ENCODE peak calls at places on chromosomes 3 and 15, in four cellular contexts. I is heart right ventricle, H is psoas muscle, W is tibial artery. T is an unnamed sample.
A peak's percentile ranks its signal among the peaks of the same experiment; 100 is the strongest.

GRCh38 chr15:65076486-65077290 is at the start of gene KBTBD13:
- DNase-seq in I (peak; percentile 53), W (no peak), H (peak; percentile 74), T (peak; percentile 56)

GRCh38 chr3:119891944-119892721 is 110.2 kb downstream of the NR1I2 start:
- DNase-seq in H (no peak), W (no peak), I (peak; percentile 60), T (no peak)

GRCh38 chr3:102510663-102511062 is 75.8 kb downstream of the ZPLD1 start:
- DNase-seq in I (no peak), H (no peak), W (no peak), T (no peak)

GRCh38 chr3:4158329-4158728 is 144.8 kb upstream of the SETMAR start:
- DNase-seq in W (no peak), H (no peak), I (no peak), T (no peak)

GRCh38 chr3:20574746-20575145 is 388.7 kb upstream of the SGO1 start:
- DNase-seq in W (no peak), H (no peak), I (peak; percentile 5), T (no peak)

GRCh38 chr15:31206386-31207174 is 105.1 kb upstream of the TRPM1 start:
- DNase-seq in I (no peak), W (no peak), H (no peak), T (no peak)

GRCh38 chr3:149535395-149535685 is 60.8 kb downstream of the TM4SF4 start:
- DNase-seq in H (no peak), W (no peak), I (no peak), T (no peak)

GRCh38 chr3:107826727-107827126 is 264.1 kb downstream of the CD47 start:
- DNase-seq in I (no peak), H (no peak), W (no peak), T (peak; percentile 25)

GRCh38 chr3:113485161-113485609 is 29.8 kb downstream of the SPICE1 start:
- DNase-seq in I (no peak), W (no peak), H (no peak), T (no peak)

GRCh38 chr3:184085389-184085852 is 11.4 kb upstream of the HTR3E start:
- DNase-seq in H (no peak), W (no peak), I (no peak), T (no peak)

GRCh38 chr15:35505152-35505551 is 40.8 kb downstream of the DPH6 start:
- DNase-seq in H (no peak), I (no peak), W (no peak), T (no peak)

GRCh38 chr15:80501453-80501852 is 97.3 kb downstream of the ARNT2 start:
- DNase-seq in I (no peak), H (no peak), W (no peak), T (no peak)

GRCh38 chr3:103393395-103394186 is 958.8 kb downstream of the ZPLD1 start:
- DNase-seq in W (no peak), I (no peak), H (no peak), T (no peak)

GRCh38 chr3:198079771-198080520 is 119.9 kb downstream of the LMLN start:
- DNase-seq in W (peak; percentile 19), I (no peak), H (no peak), T (no peak)

GRCh38 chr15:81514769-81515168 is 140.8 kb upstream of the TMC3 start:
- DNase-seq in I (no peak), W (no peak), H (no peak), T (no peak)

GRCh38 chr3:107855710-107856109 is 235.1 kb downstream of the CD47 start:
- DNase-seq in I (no peak), W (no peak), H (no peak), T (no peak)

GRCh38 chr15:95440712-95441111 is 889.8 kb upstream of the NR2F2 start:
- DNase-seq in W (no peak), H (no peak), I (peak; percentile 55), T (peak; percentile 45)

GRCh38 chr15:85282504-85283115 is 97.8 kb upstream of the AKAP13 start:
- DNase-seq in I (no peak), H (peak; percentile 61), W (no peak), T (no peak)

GRCh38 chr3:120203016-120203415 is 82.0 kb downstream of the GPR156 start:
- DNase-seq in I (peak; percentile 23), W (peak; percentile 68), H (no peak), T (no peak)

GRCh38 chr3:104411760-104412159 is 954.9 kb upstream of the ALCAM start:
- DNase-seq in H (no peak), I (no peak), W (no peak), T (no peak)

GRCh38 chr15:65936317-65936716 is 67.0 kb downstream of the RAB11A start:
- DNase-seq in W (no peak), I (no peak), H (no peak), T (no peak)

GRCh38 chr3:151925419-151925818 is 52.0 kb downstream of the SUCNR1 start:
- DNase-seq in H (no peak), I (no peak), W (no peak), T (no peak)

GRCh38 chr3:195030791-195031321 is 240.1 kb downstream of the XXYLT1 start:
- DNase-seq in H (no peak), I (no peak), W (no peak), T (no peak)

GRCh38 chr3:172221550-172221949 is 182.2 kb downstream of the FNDC3B start:
- DNase-seq in I (no peak), H (no peak), W (no peak), T (no peak)

GRCh38 chr3:63662500-63662899 is 10.0 kb downstream of the SNTN start:
- DNase-seq in I (no peak), W (no peak), H (no peak), T (no peak)

GRCh38 chr15:50262533-50262932 is 3.0 kb downstream of the HDC start:
- DNase-seq in H (no peak), I (no peak), W (no peak), T (no peak)

GRCh38 chr3:73098026-73098425 is 36.6 kb downstream of the EBLN2 start:
- DNase-seq in H (no peak), I (no peak), W (no peak), T (no peak)

GRCh38 chr3:174355505-174355904 is 503.6 kb upstream of the NAALADL2 start:
- DNase-seq in H (no peak), I (no peak), W (no peak), T (no peak)

GRCh38 chr3:114144909-114145688 is 33.8 kb downstream of the DRD3 start:
- DNase-seq in W (peak; percentile 41), I (no peak), H (no peak), T (no peak)

GRCh38 chr3:166444756-166445155 is 607.5 kb upstream of the BCHE start:
- DNase-seq in I (no peak), H (no peak), W (no peak), T (no peak)

GRCh38 chr3:48503406-48504050 is 446 bp downstream of the SHISA5 start:
- DNase-seq in H (peak; percentile 72), W (peak; percentile 82), I (peak; percentile 49), T (peak; percentile 37)

GRCh38 chr3:120461416-120461815 is 10.6 kb upstream of the FSTL1 start:
- DNase-seq in I (no peak), W (no peak), H (no peak), T (no peak)

GRCh38 chr15:57637836-57638235 is 46.1 kb downstream of the MYZAP start:
- DNase-seq in H (no peak), W (no peak), I (no peak), T (no peak)

GRCh38 chr3:52218953-52219650 is 6.3 kb downstream of the TLR9 start:
- DNase-seq in H (no peak), W (no peak), I (peak; percentile 54), T (peak; percentile 36)
- H3K4me1 ChIP-seq in H (peaks cover 25% of the 10 kb centered on the region), W (peaks cover 10% of the 10 kb centered on the region), I (peaks cover 32% of the 10 kb centered on the region), T (peaks cover 21% of the 10 kb centered on the region)

GRCh38 chr15:74807302-74807701 is 5.3 kb upstream of the LMAN1L start:
- DNase-seq in W (no peak), I (no peak), H (no peak), T (no peak)

GRCh38 chr15:74809242-74809641 is 3.4 kb upstream of the LMAN1L start:
- DNase-seq in H (no peak), W (no peak), I (no peak), T (no peak)

GRCh38 chr15:74808840-74809229 is 3.8 kb upstream of the LMAN1L start:
- DNase-seq in I (no peak), W (no peak), H (no peak), T (no peak)

GRCh38 chr15:74809951-74810350 is 2.7 kb upstream of the LMAN1L start:
- DNase-seq in H (no peak), I (no peak), W (no peak), T (no peak)

DNA sequence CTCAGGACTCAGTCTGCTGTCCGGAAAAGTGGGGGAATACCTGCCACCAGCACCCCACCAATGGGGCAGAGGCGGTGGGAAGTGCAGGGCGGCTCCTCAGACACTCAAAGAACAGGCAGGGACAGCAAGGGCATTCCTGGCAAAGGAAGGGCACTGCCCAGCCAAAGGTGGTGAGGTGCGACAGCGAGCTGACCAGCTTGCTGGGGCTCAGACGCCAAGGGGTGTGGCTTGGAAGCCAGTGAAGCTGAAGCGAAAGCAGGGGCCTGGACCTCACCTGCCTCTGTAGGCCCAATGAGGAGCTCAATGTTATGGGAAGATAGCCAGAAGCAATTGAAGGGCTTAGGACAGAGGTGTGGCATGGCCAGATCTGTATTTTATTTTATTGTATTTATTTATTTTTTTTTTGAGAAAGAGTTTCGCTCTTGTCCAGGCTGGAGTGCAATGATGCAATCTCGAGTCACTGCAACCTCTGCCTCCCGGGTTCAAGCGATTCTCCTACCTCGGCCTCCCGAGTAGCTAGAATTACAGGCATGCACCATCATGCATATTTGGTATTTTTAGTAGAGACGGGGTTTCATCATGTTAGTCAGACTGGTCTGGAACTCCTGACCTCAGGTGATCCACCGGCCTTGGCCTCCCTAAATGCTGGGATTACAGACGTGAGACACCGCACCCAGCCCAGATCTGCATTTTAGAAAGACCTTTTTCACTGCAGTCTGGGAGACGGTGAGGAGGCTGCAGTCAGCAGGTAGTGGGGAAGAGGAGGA is 4.4 kb upstream of the LMAN1L start:
- DNase-seq in H (no peak), W (no peak), I (no peak), T (peak; percentile 54)
- H3K27ac ChIP-seq in H (no peak overlapping the region), W (no peak overlapping the region), I (no peak overlapping the region), T (no peak overlapping the region)

GRCh38 chr3:141840737-141841544 is 35.5 kb upstream of the ATP1B3 start:
- DNase-seq in I (no peak), H (no peak), W (no peak), T (no peak)
- H3K4me3 ChIP-seq in I (no peak overlapping the region), H (no peak overlapping the region), W (no peak overlapping the region), T (no peak overlapping the region)

DNA sequence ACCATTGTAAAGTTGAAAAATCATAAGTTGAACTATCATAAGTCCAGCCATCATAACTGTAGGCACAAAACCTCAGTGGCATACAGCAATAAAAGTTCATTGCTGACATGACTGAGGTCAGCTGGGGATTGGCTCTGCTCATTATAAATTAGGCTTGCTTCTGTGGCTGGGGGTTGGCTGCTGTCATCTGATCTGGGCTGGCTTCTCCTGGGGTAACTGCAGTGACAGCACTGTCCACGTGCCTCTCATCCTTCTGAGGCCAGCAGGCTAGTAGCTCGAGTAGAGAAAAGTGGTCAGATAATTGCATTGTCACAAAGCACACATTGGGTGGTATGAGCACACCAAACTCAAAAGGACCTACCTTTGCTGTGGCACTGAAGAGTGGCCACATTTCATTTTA is 31.3 kb downstream of the CMTM7 start:
- DNase-seq in W (no peak), H (no peak), I (no peak), T (no peak)
- H3K4me1 ChIP-seq in W (peaks cover 35% of the 10 kb centered on the region), H (peaks cover 30% of the 10 kb centered on the region), I (peaks cover 37% of the 10 kb centered on the region), T (peaks cover 84% of the 10 kb centered on the region)

T was measured in heart left ventricle.